ENCODE peak calls at places on chromosome 2, in six cellular contexts. M is sigmoid colon, K is heart left ventricle, X is K562, A is pancreas, C is neural progenitor cell. V is an unnamed sample. For H3K4me1, the result is how much of the 10 kb centered on the place peaks cover.

GRCh38 chr2:45610281-45611019 is 617 bp downstream of the SRBD1 start:
- DNase-seq in M (peak), K (peak), X (peak), A (peak), C (peak), V (peak)

GRCh38 chr2:207316906-207317305 is 151.2 kb upstream of the KLF7 start:
- DNase-seq in M (no peak), K (no peak), X (no peak), A (no peak), C (no peak), V (no peak)

GRCh38 chr2:54899576-54900200 is 150.6 kb downstream of the RTN4 start:
- DNase-seq in M (no peak), K (no peak), X (peak), A (peak), C (peak), V (peak)

GRCh38 chr2:11435036-11435435 is 30.9 kb downstream of the E2F6 start:
- DNase-seq in M (no peak), K (no peak), X (no peak), A (no peak), C (no peak), V (no peak)

GRCh38 chr2:127996160-127996559 is 31.7 kb downstream of the SAP130 start:
- DNase-seq in M (no peak), K (no peak), X (no peak), A (no peak), C (no peak), V (no peak)

GRCh38 chr2:112817082-112817481 is 19.5 kb downstream of the IL1B start:
- DNase-seq in M (no peak), K (no peak), X (no peak), A (no peak), C (no peak), V (peak)

GRCh38 chr2:123695449-123695848 is 329.6 kb upstream of the CNTNAP5 start:
- DNase-seq in M (no peak), K (no peak), X (no peak), A (no peak), C (no peak), V (no peak)

GRCh38 chr2:63488118-63488713 is 100.1 kb downstream of the WDPCP start:
- DNase-seq in M (no peak), K (no peak), X (peak), A (no peak), C (peak), V (peak)

GRCh38 chr2:8575011-8575750 is 106.7 kb upstream of the ID2 start:
- DNase-seq in M (peak), K (no peak), X (no peak), A (peak), C (no peak), V (no peak)

GRCh38 chr2:134846213-134846612 is 7.8 kb downstream of the ACMSD start:
- DNase-seq in M (no peak), K (no peak), X (no peak), A (no peak), C (no peak), V (no peak)

GRCh38 chr2:218883491-218884490 is 3.1 kb downstream of the WNT10A start:
- DNase-seq in M (no peak), K (no peak), X (no peak), A (no peak), C (peak), V (no peak)

GRCh38 chr2:223649941-223650530 is 47.9 kb upstream of the SCG2 start:
- DNase-seq in M (no peak), K (no peak), X (no peak), A (no peak), C (no peak), V (peak)

GRCh38 chr2:159270744-159271379 is 15.6 kb downstream of the WDSUB1 start:
- DNase-seq in M (no peak), K (no peak), X (peak), A (no peak), C (no peak), V (no peak)

DNA sequence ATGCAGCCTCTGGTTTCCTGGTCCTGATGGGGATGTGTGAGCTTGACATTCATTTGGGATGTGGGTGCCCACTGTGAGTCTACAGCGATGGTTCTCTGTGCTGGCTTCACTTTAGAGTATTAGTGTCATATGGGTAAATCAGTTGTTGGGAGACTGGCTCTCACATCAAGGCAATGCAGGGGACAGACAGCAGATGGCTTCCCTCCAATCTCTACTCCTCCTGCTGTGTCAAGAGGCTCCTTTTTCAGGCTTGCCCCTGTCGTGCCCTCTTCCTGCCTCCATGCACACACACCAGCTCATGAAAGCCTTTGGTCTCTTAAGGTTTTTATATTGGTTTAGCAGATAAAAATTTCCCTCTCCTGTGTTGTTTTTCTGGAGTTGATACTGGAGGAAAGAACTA is 315.6 kb downstream of the RDH14 start:
- DNase-seq in M (no peak), K (no peak), X (no peak), A (no peak), C (no peak), V (no peak)
- H3K4me1 ChIP-seq in M (under half), K (under half), X (under half), A (under half), C (under half), V (under half)

DNA sequence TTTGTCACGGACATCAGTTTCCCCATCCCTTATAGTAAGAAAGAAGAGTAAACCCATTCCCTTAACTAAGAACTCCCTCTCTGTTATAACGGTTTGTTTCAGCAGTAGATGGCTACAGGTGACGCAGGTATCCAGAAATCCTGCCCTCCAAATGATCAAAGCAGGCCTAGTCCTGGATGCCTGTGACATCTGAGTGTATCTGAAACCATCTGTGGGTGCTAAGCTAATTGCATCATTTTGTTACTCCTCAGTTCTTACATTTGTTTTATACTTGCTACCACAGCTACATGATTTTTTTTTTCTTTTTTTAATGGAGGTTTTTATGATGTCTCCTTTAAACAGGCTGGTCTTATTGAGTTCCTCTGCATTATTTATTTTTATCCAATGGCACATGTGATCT is 55.1 kb downstream of the AAK1 start:
- DNase-seq in M (no peak), K (no peak), X (no peak), A (no peak), C (no peak), V (no peak)
- H3K4me1 ChIP-seq in M (under half), K (half or more), X (under half), A (under half), C (under half), V (under half)

DNA sequence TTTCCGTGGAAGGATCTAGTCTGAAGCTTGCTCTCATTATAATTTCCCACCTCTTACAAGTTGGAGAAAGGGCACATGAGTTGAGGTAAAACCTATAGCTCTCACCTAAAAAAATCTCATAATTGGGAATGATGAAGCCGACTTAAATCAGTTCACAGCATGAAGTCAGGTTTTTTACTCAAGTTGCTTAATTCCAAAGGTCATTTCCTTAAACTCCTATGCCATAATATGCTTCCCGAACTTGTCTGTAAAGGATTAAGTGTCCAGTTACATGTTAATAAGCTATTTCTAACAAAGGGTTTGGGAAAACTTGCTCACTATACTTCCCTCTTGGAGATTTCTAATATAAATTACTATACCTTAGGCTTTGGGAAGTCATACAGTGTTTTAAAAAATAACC is 481.2 kb downstream of the NUP35 start:
- DNase-seq in M (no peak), K (no peak), X (no peak), A (no peak), C (no peak), V (peak)
- H3K4me1 ChIP-seq in M (under half), K (under half), X (under half), A (under half), C (under half), V (under half)

GRCh38 chr2:46816151-46816845 is 99.3 kb downstream of the MCFD2 start:
- DNase-seq in M (no peak), K (no peak), X (no peak), A (no peak), C (no peak), V (no peak)
- H3K4me1 ChIP-seq in M (under half), K (half or more), X (under half), A (under half), C (under half), V (under half)